ENCODE peak calls at places on chromosomes 4 and X, in ten cellular contexts. I is NAMALWA, E is astrocyte of the spinal cord, Y is bronchial epithelial cell, Z is KG1, N is fibroblast of the aortic adventitia, K is WERI-Rb-1, F is Calu3, R is mesendoderm, C is RPMI8226. X is an unnamed sample.

GRCh38 chrX:38278682-38279081 is 48.6 kb downstream of the RPGR start:
- DNase-seq in I (no peak), E (peak; percentile 38), Y (peak; percentile 7), Z (no peak), N (peak; percentile 51), K (no peak), F (no peak), R (peak; percentile 2), C (no peak), X (no peak)

GRCh38 chrX:134712272-134712671 is 54.0 kb upstream of the PLAC1 start:
- DNase-seq in I (no peak), E (no peak), Y (no peak), Z (no peak), N (no peak), K (no peak), F (no peak), R (no peak), C (no peak), X (no peak)

GRCh38 chr4:55008166-55009056 is 117.0 kb downstream of the KDR start:
- DNase-seq in I (peak; percentile 30), E (no peak), Y (peak; percentile 15), Z (no peak), N (no peak), K (peak; percentile 16), F (no peak), R (peak; percentile 39), C (no peak), X (no peak)

GRCh38 chr4:61200991-61201526 is 933 bp downstream of the ADGRL3 start:
- DNase-seq in I (no peak), E (peak; percentile 46), Y (no peak), Z (no peak), N (peak; percentile 4), K (peak; percentile 26), F (peak; percentile 12), R (peak; percentile 74), C (no peak), X (no peak)

GRCh38 chrX:23937100-23937499 is 29.3 kb downstream of the CXorf58 start:
- DNase-seq in I (no peak), E (no peak), Y (no peak), Z (no peak), N (no peak), K (peak; percentile 13), F (no peak), R (no peak), C (no peak), X (no peak)

GRCh38 chr4:174198396-174199179 is 84.9 kb downstream of the FBXO8 start:
- DNase-seq in I (no peak), E (peak; percentile 85), Y (peak; percentile 53), Z (no peak), N (peak; percentile 98), K (no peak), F (no peak), R (no peak), C (peak; percentile 4), X (no peak)

GRCh38 chr4:99458911-99459447 is 23.8 kb upstream of the ADH7 start:
- DNase-seq in I (no peak), E (no peak), Y (peak; percentile 96), Z (no peak), N (no peak), K (no peak), F (peak; percentile 37), R (peak; percentile 39), C (no peak), X (no peak)

GRCh38 chr4:3766791-3767561 is 791 bp downstream of the ADRA2C start:
- DNase-seq in I (no peak), E (peak; percentile 3), Y (no peak), Z (no peak), N (no peak), K (no peak), F (no peak), R (peak; percentile 94), C (no peak), X (no peak)

GRCh38 chr4:24404281-24404680 is 180.1 kb downstream of the DHX15 start:
- DNase-seq in I (no peak), E (peak; percentile 27), Y (no peak), Z (no peak), N (peak; percentile 49), K (no peak), F (no peak), R (no peak), C (no peak), X (no peak)

GRCh38 chrX:30246769-30247489 is at the start of gene MAGEB1:
- DNase-seq in I (no peak), E (no peak), Y (no peak), Z (no peak), N (no peak), K (no peak), F (no peak), R (peak; percentile 84), C (no peak), X (no peak)

GRCh38 chr4:146478009-146478408 is 43.7 kb downstream of the SLC10A7 start:
- DNase-seq in I (no peak), E (no peak), Y (no peak), Z (no peak), N (no peak), K (peak; percentile 75), F (no peak), R (no peak), C (no peak), X (no peak)

GRCh38 chr4:174260099-174260498 is 23.4 kb downstream of the FBXO8 start:
- DNase-seq in I (no peak), E (no peak), Y (peak; percentile 92), Z (no peak), N (peak; percentile 94), K (no peak), F (no peak), R (peak; percentile 15), C (no peak), X (no peak)

GRCh38 chrX:45614853-45615252 is 414.2 kb upstream of the DIPK2B start:
- DNase-seq in I (no peak), E (no peak), Y (peak; percentile 10), Z (no peak), N (no peak), K (no peak), F (no peak), R (no peak), C (no peak), X (no peak)

GRCh38 chr4:83335691-83336090 is 1.0 kb upstream of the HPSE start:
- DNase-seq in I (no peak), E (no peak), Y (no peak), Z (no peak), N (no peak), K (no peak), F (no peak), R (no peak), C (no peak), X (no peak)

GRCh38 chr4:73007526-73008100 is 61.9 kb downstream of the COX18 start:
- DNase-seq in I (no peak), E (no peak), Y (no peak), Z (no peak), N (no peak), K (no peak), F (no peak), R (peak; percentile 62), C (no peak), X (no peak)

GRCh38 chr4:184958127-184958806 is 60.0 kb upstream of the HELT start:
- DNase-seq in I (no peak), E (no peak), Y (no peak), Z (no peak), N (no peak), K (no peak), F (no peak), R (no peak), C (no peak), X (no peak)

X was measured in OCI-LY7.